ENCODE peak calls at places on chromosomes 12 and 14, in seven cellular contexts. One of them, this sample, is unnamed.
A peak's percentile ranks its signal among the peaks of the same experiment; 100 is the strongest.

GRCh38 chr14:51087024-51087423 is 7.9 kb downstream of the TRIM9 start:
- DNase-seq in Panc1: no peak
- DNase-seq in neuronal stem cell: no peak
- DNase-seq in AG09309: no peak
- DNase-seq in AG04450: no peak
- DNase-seq in coronary artery: no peak
- DNase-seq in PC-3: peak; percentile 91
- DNase-seq in this sample: no peak

GRCh38 chr14:75989134-75989533 is 3.6 kb downstream of the IFT43 start:
- DNase-seq in Panc1: no peak
- DNase-seq in neuronal stem cell: no peak
- DNase-seq in AG09309: peak; percentile 85
- DNase-seq in AG04450: no peak
- DNase-seq in coronary artery: no peak
- DNase-seq in PC-3: peak; percentile 60
- DNase-seq in this sample: no peak

GRCh38 chr12:117803013-117803412 is 165.8 kb downstream of the KSR2 start:
- DNase-seq in Panc1: no peak
- DNase-seq in neuronal stem cell: no peak
- DNase-seq in AG09309: no peak
- DNase-seq in AG04450: no peak
- DNase-seq in coronary artery: no peak
- DNase-seq in PC-3: no peak
- DNase-seq in this sample: no peak

GRCh38 chr14:81931828-81932227 is 398.2 kb upstream of the SEL1L start:
- DNase-seq in Panc1: no peak
- DNase-seq in neuronal stem cell: no peak
- DNase-seq in AG09309: no peak
- DNase-seq in AG04450: no peak
- DNase-seq in coronary artery: no peak
- DNase-seq in PC-3: no peak
- DNase-seq in this sample: no peak

GRCh38 chr14:91218041-91218440 is 26.5 kb downstream of the GPR68 start:
- DNase-seq in Panc1: no peak
- DNase-seq in neuronal stem cell: no peak
- DNase-seq in AG09309: no peak
- DNase-seq in AG04450: no peak
- DNase-seq in coronary artery: no peak
- DNase-seq in PC-3: no peak
- DNase-seq in this sample: no peak

GRCh38 chr12:93622485-93622884 is 50.0 kb downstream of the SOCS2 start:
- DNase-seq in Panc1: no peak
- DNase-seq in neuronal stem cell: no peak
- DNase-seq in AG09309: peak; percentile 75
- DNase-seq in AG04450: no peak
- DNase-seq in coronary artery: no peak
- DNase-seq in PC-3: peak; percentile 37
- DNase-seq in this sample: no peak

GRCh38 chr12:51371295-51371953 is 19.8 kb downstream of the GALNT6 start:
- DNase-seq in Panc1: peak; percentile 89
- DNase-seq in neuronal stem cell: peak; percentile 86
- DNase-seq in AG09309: peak; percentile 83
- DNase-seq in AG04450: peak; percentile 90
- DNase-seq in coronary artery: peak; percentile 84
- DNase-seq in PC-3: peak; percentile 98
- DNase-seq in this sample: no peak

GRCh38 chr12:54463034-54463433 is 10.4 kb downstream of the GTSF1 start:
- DNase-seq in Panc1: no peak
- DNase-seq in neuronal stem cell: no peak
- DNase-seq in AG09309: peak; percentile 75
- DNase-seq in AG04450: no peak
- DNase-seq in coronary artery: no peak
- DNase-seq in PC-3: peak; percentile 46
- DNase-seq in this sample: no peak

GRCh38 chr14:51638071-51638944 is 13.4 kb upstream of the FRMD6 start:
- DNase-seq in Panc1: no peak
- DNase-seq in neuronal stem cell: no peak
- DNase-seq in AG09309: no peak
- DNase-seq in AG04450: no peak
- DNase-seq in coronary artery: no peak
- DNase-seq in PC-3: no peak
- DNase-seq in this sample: no peak

GRCh38 chr14:96827310-96827709 is 30.1 kb downstream of the VRK1 start:
- DNase-seq in Panc1: no peak
- DNase-seq in neuronal stem cell: no peak
- DNase-seq in AG09309: no peak
- DNase-seq in AG04450: no peak
- DNase-seq in coronary artery: no peak
- DNase-seq in PC-3: no peak
- DNase-seq in this sample: no peak

GRCh38 chr14:61219256-61219655 is 61.9 kb downstream of the TMEM30B start:
- DNase-seq in Panc1: no peak
- DNase-seq in neuronal stem cell: no peak
- DNase-seq in AG09309: no peak
- DNase-seq in AG04450: no peak
- DNase-seq in coronary artery: no peak
- DNase-seq in PC-3: peak; percentile 59
- DNase-seq in this sample: no peak

GRCh38 chr12:123148223-123148622 is 2.7 kb downstream of the PITPNM2 start:
- DNase-seq in Panc1: no peak
- DNase-seq in neuronal stem cell: no peak
- DNase-seq in AG09309: no peak
- DNase-seq in AG04450: no peak
- DNase-seq in coronary artery: no peak
- DNase-seq in PC-3: no peak
- DNase-seq in this sample: no peak

GRCh38 chr12:119463211-119463914 is 128.8 kb downstream of the CCDC60 start:
- DNase-seq in Panc1: no peak
- DNase-seq in neuronal stem cell: no peak
- DNase-seq in AG09309: no peak
- DNase-seq in AG04450: no peak
- DNase-seq in coronary artery: no peak
- DNase-seq in PC-3: no peak
- DNase-seq in this sample: no peak

GRCh38 chr12:92511776-92512175 is 191.0 kb upstream of the PLEKHG7 start:
- DNase-seq in Panc1: no peak
- DNase-seq in neuronal stem cell: no peak
- DNase-seq in AG09309: no peak
- DNase-seq in AG04450: no peak
- DNase-seq in coronary artery: no peak
- DNase-seq in PC-3: no peak
- DNase-seq in this sample: no peak

GRCh38 chr14:64951724-64952123 is 9.2 kb upstream of the GPX2 start:
- DNase-seq in Panc1: no peak
- DNase-seq in neuronal stem cell: no peak
- DNase-seq in AG09309: no peak
- DNase-seq in AG04450: no peak
- DNase-seq in coronary artery: no peak
- DNase-seq in PC-3: no peak
- DNase-seq in this sample: no peak

GRCh38 chr12:23368590-23368989 is 580.9 kb downstream of the SOX5 start:
- DNase-seq in Panc1: no peak
- DNase-seq in neuronal stem cell: no peak
- DNase-seq in AG09309: no peak
- DNase-seq in AG04450: no peak
- DNase-seq in coronary artery: no peak
- DNase-seq in PC-3: no peak
- DNase-seq in this sample: no peak

GRCh38 chr14:64983439-64984310 is 3.0 kb upstream of the FNTB start:
- DNase-seq in Panc1: peak; percentile 15
- DNase-seq in neuronal stem cell: no peak
- DNase-seq in AG09309: no peak
- DNase-seq in AG04450: no peak
- DNase-seq in coronary artery: no peak
- DNase-seq in PC-3: peak; percentile 73
- DNase-seq in this sample: no peak

GRCh38 chr14:62443796-62444195 is 601.5 kb downstream of the KCNH5 start:
- DNase-seq in Panc1: no peak
- DNase-seq in neuronal stem cell: no peak
- DNase-seq in AG09309: no peak
- DNase-seq in AG04450: peak; percentile 54
- DNase-seq in coronary artery: no peak
- DNase-seq in PC-3: peak; percentile 42
- DNase-seq in this sample: no peak

GRCh38 chr14:100586520-100587247 is 533 bp downstream of the BEGAIN start:
- DNase-seq in Panc1: no peak
- DNase-seq in neuronal stem cell: no peak
- DNase-seq in AG09309: no peak
- DNase-seq in AG04450: no peak
- DNase-seq in coronary artery: no peak
- DNase-seq in PC-3: peak; percentile 56
- DNase-seq in this sample: peak; percentile 46

GRCh38 chr12:116210131-116210530 is 67.4 kb downstream of the MED13L start:
- DNase-seq in Panc1: no peak
- DNase-seq in neuronal stem cell: no peak
- DNase-seq in AG09309: no peak
- DNase-seq in AG04450: no peak
- DNase-seq in coronary artery: no peak
- DNase-seq in PC-3: no peak
- DNase-seq in this sample: no peak

GRCh38 chr14:21072102-21072501 is 2.0 kb downstream of the ARHGEF40 start:
- DNase-seq in Panc1: no peak
- DNase-seq in neuronal stem cell: no peak
- DNase-seq in AG09309: no peak
- DNase-seq in AG04450: peak; percentile 44
- DNase-seq in coronary artery: no peak
- DNase-seq in PC-3: no peak
- DNase-seq in this sample: no peak

GRCh38 chr12:1644113-1644512 is 15.1 kb downstream of the WNT5B start:
- DNase-seq in Panc1: no peak
- DNase-seq in neuronal stem cell: no peak
- DNase-seq in AG09309: no peak
- DNase-seq in AG04450: no peak
- DNase-seq in coronary artery: no peak
- DNase-seq in PC-3: no peak
- DNase-seq in this sample: no peak

GRCh38 chr12:13661005-13661887 is 320.2 kb downstream of the GRIN2B start:
- DNase-seq in Panc1: peak; percentile 15
- DNase-seq in neuronal stem cell: peak; percentile 51
- DNase-seq in AG09309: peak; percentile 14
- DNase-seq in AG04450: peak; percentile 3
- DNase-seq in coronary artery: no peak
- DNase-seq in PC-3: peak; percentile 53
- DNase-seq in this sample: peak; percentile 78

DNA sequence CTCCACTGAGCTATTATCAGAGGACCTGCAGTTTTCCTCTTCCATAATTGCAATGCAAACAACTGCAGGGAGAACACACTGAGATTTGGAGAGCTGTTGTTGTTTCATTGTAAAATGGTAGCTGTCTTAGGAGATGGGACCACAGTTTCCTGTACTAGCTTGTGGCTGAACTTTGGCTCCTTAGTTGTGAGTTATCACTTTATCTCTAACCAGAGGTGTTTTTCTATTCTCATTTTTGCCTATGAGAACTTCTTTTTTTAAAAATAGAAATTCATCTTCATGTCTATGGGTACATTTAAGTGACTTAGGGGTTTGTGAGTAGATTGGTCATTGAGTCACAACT is 216.5 kb downstream of the SLC38A4 start:
- DNase-seq in Panc1: no peak
- DNase-seq in neuronal stem cell: no peak
- DNase-seq in AG09309: no peak
- DNase-seq in AG04450: no peak
- DNase-seq in coronary artery: no peak
- DNase-seq in PC-3: no peak
- DNase-seq in this sample: no peak
- H3K4me3 ChIP-seq in Panc1: no peak overlapping the region
- H3K4me3 ChIP-seq in neuronal stem cell: no peak overlapping the region
- H3K4me3 ChIP-seq in AG09309: no peak overlapping the region
- H3K4me3 ChIP-seq in AG04450: no peak overlapping the region
- H3K4me3 ChIP-seq in coronary artery: no peak overlapping the region
- H3K4me3 ChIP-seq in PC-3: no peak overlapping the region
- H3K4me3 ChIP-seq in this sample: no peak overlapping the region

GRCh38 chr12:62471734-62472133 is 5.1 kb downstream of the MON2 start:
- DNase-seq in Panc1: no peak
- DNase-seq in neuronal stem cell: no peak
- DNase-seq in AG09309: no peak
- DNase-seq in AG04450: no peak
- DNase-seq in coronary artery: no peak
- DNase-seq in PC-3: no peak
- DNase-seq in this sample: no peak

GRCh38 chr12:62466596-62467411 is at the start of gene MON2:
- DNase-seq in Panc1: peak; percentile 22
- DNase-seq in neuronal stem cell: peak; percentile 79
- DNase-seq in AG09309: peak; percentile 18
- DNase-seq in AG04450: peak; percentile 29
- DNase-seq in coronary artery: peak; percentile 89
- DNase-seq in PC-3: peak; percentile 91
- DNase-seq in this sample: peak; percentile 92

GRCh38 chr12:62469704-62470103 is 3.1 kb downstream of the MON2 start:
- DNase-seq in Panc1: no peak
- DNase-seq in neuronal stem cell: no peak
- DNase-seq in AG09309: no peak
- DNase-seq in AG04450: no peak
- DNase-seq in coronary artery: no peak
- DNase-seq in PC-3: no peak
- DNase-seq in this sample: no peak

GRCh38 chr12:62468394-62468793 is 1.8 kb downstream of the MON2 start:
- DNase-seq in Panc1: no peak
- DNase-seq in neuronal stem cell: no peak
- DNase-seq in AG09309: no peak
- DNase-seq in AG04450: no peak
- DNase-seq in coronary artery: no peak
- DNase-seq in PC-3: peak; percentile 6
- DNase-seq in this sample: no peak

DNA sequence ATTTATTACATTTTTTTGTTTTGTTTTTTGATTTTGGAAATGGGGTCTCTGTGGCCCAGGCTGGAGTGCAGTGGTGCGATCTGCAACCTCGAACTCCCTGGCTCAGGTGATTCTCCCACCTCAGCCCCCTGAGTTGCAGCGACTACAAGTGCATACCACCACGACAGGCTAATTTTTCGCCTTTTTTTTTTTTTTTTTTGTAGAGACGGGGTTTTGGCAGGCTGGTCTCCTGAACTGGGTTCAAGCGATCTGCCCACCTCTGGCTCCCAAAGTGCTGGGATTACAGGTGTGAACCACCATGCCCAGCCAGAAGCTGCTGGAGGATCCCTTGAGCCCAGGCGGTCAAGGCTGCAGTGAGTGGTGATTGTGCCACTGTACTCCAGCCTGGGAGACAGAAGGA is 2.3 kb downstream of the MON2 start:
- DNase-seq in Panc1: no peak
- DNase-seq in neuronal stem cell: no peak
- DNase-seq in AG09309: no peak
- DNase-seq in AG04450: no peak
- DNase-seq in coronary artery: no peak
- DNase-seq in PC-3: no peak
- DNase-seq in this sample: no peak
- H3K4me3 ChIP-seq in Panc1: peak overlapping the region; percentile 98
- H3K4me3 ChIP-seq in neuronal stem cell: peak overlapping the region; percentile 20
- H3K4me3 ChIP-seq in AG09309: peak overlapping the region; percentile 25
- H3K4me3 ChIP-seq in AG04450: peak overlapping the region; percentile 41
- H3K4me3 ChIP-seq in coronary artery: peak overlapping the region; percentile 87
- H3K4me3 ChIP-seq in PC-3: peak overlapping the region; percentile 78
- H3K4me3 ChIP-seq in this sample: no peak overlapping the region

GRCh38 chr12:95975491-95975890 is 20.7 kb downstream of the HAL start:
- DNase-seq in Panc1: no peak
- DNase-seq in neuronal stem cell: no peak
- DNase-seq in AG09309: no peak
- DNase-seq in AG04450: no peak
- DNase-seq in coronary artery: no peak
- DNase-seq in PC-3: no peak
- DNase-seq in this sample: no peak
- H3K4me3 ChIP-seq in Panc1: no peak overlapping the region
- H3K4me3 ChIP-seq in neuronal stem cell: no peak overlapping the region
- H3K4me3 ChIP-seq in AG09309: no peak overlapping the region
- H3K4me3 ChIP-seq in AG04450: no peak overlapping the region
- H3K4me3 ChIP-seq in coronary artery: no peak overlapping the region
- H3K4me3 ChIP-seq in PC-3: no peak overlapping the region
- H3K4me3 ChIP-seq in this sample: no peak overlapping the region

GRCh38 chr12:45388545-45388944 is 172.7 kb downstream of the ANO6 start:
- DNase-seq in Panc1: no peak
- DNase-seq in neuronal stem cell: no peak
- DNase-seq in AG09309: peak; percentile 11
- DNase-seq in AG04450: peak; percentile 30
- DNase-seq in coronary artery: no peak
- DNase-seq in PC-3: peak; percentile 60
- DNase-seq in this sample: no peak
- H3K4me3 ChIP-seq in Panc1: no peak overlapping the region
- H3K4me3 ChIP-seq in neuronal stem cell: no peak overlapping the region
- H3K4me3 ChIP-seq in AG09309: no peak overlapping the region
- H3K4me3 ChIP-seq in AG04450: no peak overlapping the region
- H3K4me3 ChIP-seq in coronary artery: no peak overlapping the region
- H3K4me3 ChIP-seq in PC-3: no peak overlapping the region
- H3K4me3 ChIP-seq in this sample: no peak overlapping the region

This sample was measured in Peyer's patch.